ENCODE peak calls at places on chromosome 16, in four cellular contexts. S is lower lobe of right lung, Y is mesenchymal stem cell, E is psoas muscle. X is an unnamed sample.

GRCh38 chr16:71467810-71468209 is 5.8 kb upstream of the ZNF23 start:
- DNase-seq in Y (peak), S (no peak), E (no peak), X (no peak)

GRCh38 chr16:29816694-29817441 is 916 bp downstream of the PAGR1 start:
- DNase-seq in E (peak), S (peak), Y (peak), X (no peak)

GRCh38 chr16:4846503-4846900 is 586 bp downstream of the GLYR1 start:
- DNase-seq in E (peak), S (peak), Y (peak), X (no peak)

GRCh38 chr16:49528035-49528434 is 154.4 kb downstream of the C16orf78 start:
- DNase-seq in S (no peak), E (no peak), Y (peak), X (peak)

GRCh38 chr16:53022374-53022773 is 30.3 kb downstream of the CHD9NB start:
- DNase-seq in S (no peak), Y (peak), E (no peak), X (no peak)

GRCh38 chr16:57988929-57989328 is 11.5 kb downstream of the ZNF319 start:
- DNase-seq in Y (no peak), E (peak), S (peak), X (no peak)

GRCh38 chr16:66444049-66444481 is 17.0 kb downstream of the BEAN1 start:
- DNase-seq in Y (no peak), E (no peak), S (no peak), X (no peak)

GRCh38 chr16:6190756-6191155 is 1093.2 kb upstream of the EEF2KMT start:
- DNase-seq in E (no peak), Y (no peak), S (no peak), X (no peak)

GRCh38 chr16:86573215-86573614 is 5.1 kb upstream of the FOXL1 start:
- DNase-seq in Y (no peak), S (no peak), E (no peak), X (no peak)

GRCh38 chr16:81455006-81455405 is 10.4 kb downstream of the CMIP start:
- DNase-seq in S (no peak), Y (no peak), E (no peak), X (no peak)

GRCh38 chr16:66166451-66166850 is 200.0 kb upstream of the CDH5 start:
- DNase-seq in E (no peak), Y (no peak), S (no peak), X (no peak)

GRCh38 chr16:81516478-81517149 is 72.0 kb downstream of the CMIP start:
- DNase-seq in Y (no peak), S (no peak), E (peak), X (no peak)

GRCh38 chr16:76729525-76729924 is 452.3 kb downstream of the CNTNAP4 start:
- DNase-seq in Y (peak), S (no peak), E (no peak), X (no peak)

GRCh38 chr16:366476-366875 is 3.9 kb downstream of the MRPL28 start:
- DNase-seq in E (no peak), Y (no peak), S (no peak), X (no peak)

GRCh38 chr16:4733747-4734062 is 366 bp downstream of the ANKS3 start:
- DNase-seq in E (no peak), Y (no peak), S (no peak), X (no peak)

GRCh38 chr16:87080571-87081167 is 236.5 kb downstream of the C16orf95 start:
- DNase-seq in S (no peak), Y (no peak), E (no peak), X (no peak)

GRCh38 chr16:30902070-30902972 is 5.9 kb downstream of the CTF1 start:
- DNase-seq in E (peak), Y (peak), S (peak), X (no peak)

GRCh38 chr16:66901626-66902025 is 17.1 kb downstream of the CDH16 start:
- DNase-seq in Y (no peak), E (peak), S (peak), X (no peak)

GRCh38 chr16:13956635-13957196 is 36.8 kb downstream of the ERCC4 start:
- DNase-seq in Y (no peak), S (no peak), E (no peak), X (no peak)

GRCh38 chr16:48300391-48300856 is 53.1 kb upstream of the ABCC11 start:
- DNase-seq in Y (peak), S (no peak), E (no peak), X (peak)

GRCh38 chr16:19520861-19521331 is 1.0 kb downstream of the GDE1 start:
- DNase-seq in Y (peak), E (no peak), S (peak), X (no peak)

GRCh38 chr16:53754938-53755910 is 51.3 kb downstream of the FTO start:
- DNase-seq in Y (peak), E (peak), S (no peak), X (peak)

GRCh38 chr16:13480801-13481200 is 439.2 kb upstream of the ERCC4 start:
- DNase-seq in E (no peak), Y (no peak), S (no peak), X (no peak)

GRCh38 chr16:11042205-11042604 is 97.8 kb downstream of the CLEC16A start:
- DNase-seq in Y (no peak), E (no peak), S (no peak), X (no peak)

GRCh38 chr16:12951392-12951791 is 50.0 kb downstream of the SHISA9 start:
- DNase-seq in S (no peak), Y (no peak), E (no peak), X (no peak)

GRCh38 chr16:49826515-49826914 is 29.4 kb downstream of the ZNF423 start:
- DNase-seq in E (no peak), Y (no peak), S (no peak), X (no peak)

GRCh38 chr16:12833939-12834338 is 30.3 kb upstream of the CPPED1 start:
- DNase-seq in E (no peak), S (no peak), Y (no peak), X (no peak)

GRCh38 chr16:86668136-86668535 is 89.8 kb downstream of the FOXL1 start:
- DNase-seq in E (no peak), Y (peak), S (no peak), X (no peak)

GRCh38 chr16:10770907-10771306 is 27.3 kb downstream of the NUBP1 start:
- DNase-seq in E (no peak), S (no peak), Y (no peak), X (peak)

GRCh38 chr16:30875881-30876791 is 17.7 kb downstream of the BCL7C start:
- DNase-seq in S (no peak), E (no peak), Y (peak), X (no peak)

GRCh38 chr16:10765772-10766171 is 22.1 kb downstream of the NUBP1 start:
- DNase-seq in Y (no peak), S (no peak), E (no peak), X (no peak)

GRCh38 chr16:66619036-66619435 is 14.5 kb downstream of the CMTM3 start:
- DNase-seq in Y (no peak), S (no peak), E (no peak), X (peak)

GRCh38 chr16:73043828-73044493 is 4.0 kb downstream of the ZFHX3 start:
- DNase-seq in S (no peak), Y (no peak), E (peak), X (no peak)

GRCh38 chr16:72876221-72876620 is 171.7 kb downstream of the ZFHX3 start:
- DNase-seq in Y (peak), S (peak), E (peak), X (peak)

GRCh38 chr16:60811657-60812056 is 1224.6 kb downstream of the CDH8 start:
- DNase-seq in E (no peak), Y (no peak), S (no peak), X (no peak)
- H3K4me3 ChIP-seq in E (no peak), Y (no peak), S (no peak), X (no peak)

DNA sequence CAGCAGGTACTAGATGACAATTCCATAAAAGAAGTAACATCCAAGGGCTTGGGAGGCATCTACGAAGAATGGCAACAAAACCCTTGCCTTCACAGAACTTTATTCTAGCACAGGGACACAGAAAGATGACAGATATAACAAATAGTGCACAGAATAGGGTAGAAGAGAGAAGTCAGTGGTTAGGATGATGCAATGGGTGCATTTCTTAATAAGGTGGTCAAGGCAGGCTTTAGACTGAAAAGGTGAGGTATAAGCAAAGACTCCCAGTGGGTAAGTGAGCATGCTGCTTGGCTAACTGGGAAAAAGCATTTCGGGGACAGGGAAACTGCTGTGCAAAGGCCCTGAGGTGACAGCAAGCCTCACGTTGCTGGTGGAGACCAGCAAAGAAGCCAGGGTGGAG is 175.9 kb downstream of the XYLT1 start:
- DNase-seq in S (no peak), E (no peak), Y (no peak), X (no peak)
- H3K4me3 ChIP-seq in S (no peak), E (no peak), Y (no peak), X (no peak)

DNA sequence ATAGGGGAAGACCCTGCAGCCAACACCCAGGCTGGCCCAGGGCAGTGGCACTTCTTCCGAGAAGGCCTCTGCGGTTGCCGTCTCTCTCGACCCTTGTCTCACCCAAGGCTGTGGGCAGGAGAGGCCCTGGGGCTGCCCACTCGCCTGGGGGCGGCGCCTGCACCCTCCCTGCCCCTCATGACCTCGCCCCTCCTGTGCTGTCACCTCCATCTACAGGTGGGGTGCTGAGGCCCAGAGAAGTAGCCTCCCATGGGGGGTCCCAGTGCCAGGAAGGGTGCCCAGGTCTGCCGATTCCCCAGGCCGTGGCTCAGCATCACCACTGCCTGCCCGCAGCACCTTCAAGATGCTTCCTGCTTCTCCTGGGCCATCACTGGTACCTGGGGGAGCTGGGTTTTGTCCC is 992 bp downstream of the NLRC3 start:
- DNase-seq in Y (no peak), S (no peak), E (peak), X (no peak)
- H3K4me3 ChIP-seq in Y (no peak), S (peak), E (no peak), X (no peak)

DNA sequence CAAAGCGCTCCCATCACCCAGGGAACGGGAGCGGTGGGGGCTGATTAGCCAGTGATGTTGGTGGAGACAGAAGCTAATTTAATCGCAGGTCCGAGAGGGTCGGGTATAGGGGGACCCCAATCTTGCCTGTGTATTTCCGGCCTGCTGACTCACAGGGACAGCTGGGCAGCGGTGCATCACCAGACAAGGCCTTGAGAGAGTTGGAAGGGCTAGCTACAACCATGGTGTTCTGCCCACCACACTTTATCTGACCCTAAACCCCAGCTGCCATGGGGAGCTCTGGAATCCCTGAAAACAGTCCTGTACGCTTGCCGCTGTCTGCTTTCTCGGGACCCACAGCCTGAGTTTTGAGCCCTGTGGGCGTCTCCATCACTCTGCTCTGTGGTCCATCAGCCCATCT is 100.4 kb upstream of the GSE1 start:
- DNase-seq in S (no peak), E (no peak), Y (peak), X (no peak)
- H3K4me3 ChIP-seq in S (no peak), E (no peak), Y (no peak), X (no peak)